ENCODE peak calls at places on chromosomes 5 and 9, in nine cellular contexts. X is NCI-H510A treated with DMSO at 0.1 percent for 48 hours; G is stimulated activated CD4-positive, alpha-beta T cell treated with anti-CD3 and anti-CD28 coated beads, Interleukin-12 subunit alpha, Interleukin-12 subunit beta, amount 100 ng/mL, for 4 hours; F is adrenal gland; E is T-helper 2 cell; D is ascending aorta; V is frontal cortex; S is SW 1271; B is iris pigment epithelial cell. C is an unnamed sample.
A peak's percentile ranks its signal among the peaks of the same experiment; 100 is the strongest.

GRCh38 chr5:23385036-23385435 is 122.4 kb upstream of the PRDM9 start:
- DNase-seq in X (no peak), G (no peak), F (no peak), E (no peak), D (no peak), V (no peak), S (no peak), B (no peak), C (no peak)

GRCh38 chr5:126100767-126101166 is 322.4 kb upstream of the GRAMD2B start:
- DNase-seq in X (no peak), G (no peak), F (no peak), E (no peak), D (no peak), V (no peak), S (no peak), B (no peak), C (peak; percentile 7)

GRCh38 chr5:131460133-131460532 is 174.9 kb downstream of the RAPGEF6 start:
- DNase-seq in X (no peak), G (no peak), F (no peak), E (no peak), D (no peak), V (no peak), S (no peak), B (no peak), C (no peak)

GRCh38 chr5:134227259-134227658 is 1.4 kb upstream of the PPP2CA start:
- DNase-seq in X (peak; percentile 58), G (no peak), F (no peak), E (no peak), D (no peak), V (no peak), S (no peak), B (no peak), C (peak; percentile 52)

GRCh38 chr9:3971391-3972082 is 328.3 kb downstream of the GLIS3 start:
- DNase-seq in X (no peak), G (no peak), F (no peak), E (no peak), D (no peak), V (no peak), S (no peak), B (no peak), C (no peak)

GRCh38 chr5:116764941-116765340 is 190.3 kb upstream of the SEMA6A start:
- DNase-seq in X (no peak), G (no peak), F (no peak), E (no peak), D (no peak), V (no peak), S (no peak), B (no peak), C (no peak)

GRCh38 chr9:135241381-135242380 is 154.2 kb downstream of the OLFM1 start:
- DNase-seq in X (no peak), G (no peak), F (no peak), E (no peak), D (no peak), V (no peak), S (no peak), B (no peak), C (no peak)

GRCh38 chr9:27383524-27383923 is 86.6 kb upstream of the EQTN start:
- DNase-seq in X (no peak), G (no peak), F (no peak), E (no peak), D (no peak), V (no peak), S (no peak), B (no peak), C (no peak)

GRCh38 chr9:77521091-77521490 is 127.0 kb downstream of the GNA14 start:
- DNase-seq in X (no peak), G (no peak), F (no peak), E (no peak), D (no peak), V (no peak), S (no peak), B (no peak), C (peak; percentile 78)

GRCh38 chr9:5688109-5688508 is 59.2 kb downstream of the RIC1 start:
- DNase-seq in X (no peak), G (no peak), F (no peak), E (no peak), D (no peak), V (no peak), S (no peak), B (peak; percentile 46), C (no peak)

GRCh38 chr5:149895416-149896345 is 48.9 kb downstream of the PDE6A start:
- DNase-seq in X (no peak), G (no peak), F (peak; percentile 26), E (peak; percentile 48), D (no peak), V (no peak), S (no peak), B (peak; percentile 72), C (no peak)

GRCh38 chr9:126981218-126981617 is 66.6 kb downstream of the RALGPS1 start:
- DNase-seq in X (no peak), G (no peak), F (no peak), E (no peak), D (no peak), V (no peak), S (no peak), B (no peak), C (no peak)

GRCh38 chr9:78325343-78325742 is 28.4 kb downstream of the PSAT1 start:
- DNase-seq in X (no peak), G (no peak), F (peak; percentile 87), E (no peak), D (no peak), V (no peak), S (no peak), B (peak; percentile 53), C (peak; percentile 61)

GRCh38 chr9:115213777-115214428 is 95.9 kb upstream of the TNC start:
- DNase-seq in X (no peak), G (no peak), F (no peak), E (no peak), D (no peak), V (no peak), S (no peak), B (peak; percentile 96), C (no peak)

GRCh38 chr5:2298746-2299145 is 416.0 kb upstream of the IRX4 start:
- DNase-seq in X (no peak), G (no peak), F (no peak), E (no peak), D (no peak), V (no peak), S (no peak), B (no peak), C (no peak)

GRCh38 chr5:172860520-172861443 is 26.7 kb downstream of the ERGIC1 start:
- DNase-seq in X (no peak), G (no peak), F (peak; percentile 90), E (no peak), D (peak; percentile 65), V (peak; percentile 55), S (no peak), B (peak; percentile 39), C (peak; percentile 85)

GRCh38 chr5:149280802-149281201 is 9.1 kb downstream of the AFAP1L1 start:
- DNase-seq in X (no peak), G (no peak), F (no peak), E (no peak), D (no peak), V (no peak), S (no peak), B (no peak), C (no peak)

GRCh38 chr5:128195316-128195715 is 111.8 kb downstream of the SLC12A2 start:
- DNase-seq in X (no peak), G (no peak), F (no peak), E (no peak), D (no peak), V (no peak), S (no peak), B (no peak), C (no peak)

GRCh38 chr5:154446183-154447073 is 631 bp downstream of the SAP30L start:
- DNase-seq in X (peak; percentile 3), G (peak; percentile 33), F (peak; percentile 72), E (peak; percentile 38), D (no peak), V (peak; percentile 60), S (no peak), B (peak; percentile 72), C (peak; percentile 46)